ENCODE peak calls at places on chromosomes 1 and 21, in ten cellular contexts. B is astrocyte of the spinal cord, N is mammary epithelial cell, V is choroid plexus epithelial cell, A is A549, P is DND-41, D is transverse colon, R is lung, W is fibroblast of pulmonary artery, K is heart left ventricle. H is an unnamed sample.

GRCh38 chr1:174693085-174693484 is 245.3 kb downstream of the GPR52 start:
- DNase-seq in B (no peak), N (no peak), V (no peak), A (no peak), P (no peak), D (no peak), R (no peak), W (no peak), K (no peak), H (no peak)

GRCh38 chr1:91400133-91400725 is 4.4 kb downstream of the HFM1 start:
- DNase-seq in B (no peak), N (no peak), V (no peak), A (peak), P (no peak), D (no peak), R (no peak), W (peak), K (no peak), H (peak)

GRCh38 chr1:79842811-79843210 is 836.3 kb upstream of the ADGRL4 start:
- DNase-seq in B (no peak), N (no peak), V (no peak), A (no peak), P (no peak), D (no peak), R (no peak), W (no peak), K (no peak), H (no peak)

GRCh38 chr1:222892137-222892763 is 77.4 kb downstream of the DISP1 start:
- DNase-seq in B (peak), N (no peak), V (peak), A (no peak), P (no peak), D (no peak), R (no peak), W (peak), K (no peak), H (peak)

GRCh38 chr1:240031009-240031408 is 60.7 kb upstream of the FMN2 start:
- DNase-seq in B (peak), N (peak), V (peak), A (peak), P (no peak), D (no peak), R (no peak), W (peak), K (no peak), H (peak)

GRCh38 chr1:26349196-26349885 is 4.6 kb downstream of the CRYBG2 start:
- DNase-seq in B (peak), N (peak), V (peak), A (peak), P (no peak), D (no peak), R (no peak), W (peak), K (no peak), H (peak)

GRCh38 chr1:89844236-89844807 is 23.5 kb downstream of the LRRC8D start:
- DNase-seq in B (no peak), N (peak), V (peak), A (peak), P (peak), D (no peak), R (no peak), W (no peak), K (no peak), H (no peak)

GRCh38 chr1:41752514-41753170 is 166.1 kb downstream of the HIVEP3 start:
- DNase-seq in B (no peak), N (no peak), V (no peak), A (no peak), P (no peak), D (no peak), R (no peak), W (no peak), K (no peak), H (no peak)

GRCh38 chr1:174942547-174943255 is 57.0 kb upstream of the CACYBP start:
- DNase-seq in B (no peak), N (no peak), V (peak), A (no peak), P (no peak), D (no peak), R (peak), W (peak), K (peak), H (peak)

GRCh38 chr1:43705982-43706597 is 1.2 kb upstream of the ST3GAL3 start:
- DNase-seq in B (no peak), N (peak), V (no peak), A (peak), P (peak), D (no peak), R (no peak), W (no peak), K (no peak), H (peak)

GRCh38 chr1:12636098-12636950 is 7.6 kb upstream of the AADACL4 start:
- DNase-seq in B (peak), N (no peak), V (peak), A (no peak), P (no peak), D (no peak), R (no peak), W (peak), K (peak), H (peak)

GRCh38 chr1:213326666-213327317 is 275.8 kb downstream of the RPS6KC1 start:
- DNase-seq in B (peak), N (peak), V (peak), A (no peak), P (no peak), D (peak), R (peak), W (peak), K (peak), H (peak)

GRCh38 chr21:33308586-33309490 is 15.9 kb upstream of the IFNAR1 start:
- DNase-seq in B (peak), N (no peak), V (peak), A (no peak), P (peak), D (peak), R (peak), W (peak), K (no peak), H (peak)

GRCh38 chr1:156750932-156751723 is at the start of gene HDGF:
- DNase-seq in B (no peak), N (peak), V (no peak), A (peak), P (peak), D (peak), R (peak), W (no peak), K (peak), H (peak)

GRCh38 chr1:68173283-68174172 is 58.8 kb downstream of the WLS start:
- DNase-seq in B (peak), N (no peak), V (peak), A (no peak), P (no peak), D (no peak), R (no peak), W (peak), K (no peak), H (peak)

GRCh38 chr1:25030674-25031589 is 100.9 kb upstream of the RUNX3 start:
- DNase-seq in B (peak), N (peak), V (no peak), A (no peak), P (no peak), D (peak), R (no peak), W (no peak), K (no peak), H (no peak)

GRCh38 chr1:25026757-25027450 is 96.8 kb upstream of the RUNX3 start:
- DNase-seq in B (no peak), N (no peak), V (peak), A (no peak), P (no peak), D (no peak), R (no peak), W (no peak), K (no peak), H (no peak)

GRCh38 chr1:25027876-25028586 is 98.0 kb upstream of the RUNX3 start:
- DNase-seq in B (no peak), N (no peak), V (no peak), A (no peak), P (no peak), D (no peak), R (no peak), W (no peak), K (no peak), H (no peak)

GRCh38 chr1:25028587-25028909 is 98.5 kb upstream of the RUNX3 start:
- DNase-seq in B (no peak), N (no peak), V (no peak), A (no peak), P (no peak), D (no peak), R (no peak), W (no peak), K (no peak), H (no peak)

GRCh38 chr1:25028910-25029599 is 99.0 kb upstream of the RUNX3 start:
- DNase-seq in B (no peak), N (no peak), V (no peak), A (no peak), P (no peak), D (peak), R (no peak), W (no peak), K (no peak), H (no peak)
- TF ChIP-seq CTCF in B (no peak), N (no peak), V (no peak), A (no peak), P (no peak), D (no peak), R (no peak), W (no peak), K (no peak), H (no peak)

DNA sequence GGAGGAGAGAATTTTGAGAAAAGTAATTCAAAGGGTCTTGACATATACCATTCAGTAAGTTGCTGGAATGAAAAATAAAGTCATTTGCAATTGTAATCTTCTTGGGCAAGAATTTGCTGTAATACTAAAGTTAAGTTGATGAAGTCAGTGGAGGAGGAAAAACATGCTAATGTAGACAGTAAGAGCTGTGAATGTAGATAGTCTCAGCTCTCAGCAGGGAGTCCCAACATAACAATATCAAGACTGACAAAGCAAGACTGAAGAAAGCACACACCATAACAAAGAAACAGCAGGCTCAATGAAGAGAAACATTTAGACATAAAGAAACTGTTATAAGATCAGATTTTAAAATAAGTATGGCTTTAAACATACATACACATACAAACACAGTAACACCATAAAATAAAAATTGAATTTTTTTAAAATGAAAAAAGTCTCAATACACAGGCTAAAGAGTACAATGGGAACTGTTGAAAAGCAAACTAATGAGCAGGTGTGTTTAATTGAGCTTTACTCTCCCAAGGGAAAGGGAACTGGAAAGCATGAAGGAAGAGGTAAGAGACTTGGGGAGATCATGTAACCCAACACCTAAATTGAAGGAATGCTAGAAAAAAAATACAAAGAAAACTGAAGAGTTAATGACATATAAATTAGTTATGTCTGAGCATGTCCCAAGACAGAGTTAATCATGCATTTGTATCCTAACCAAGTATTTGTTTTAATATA is 336.3 kb upstream of the NCAM2 start:
- DNase-seq in B (peak), N (no peak), V (peak), A (no peak), P (no peak), D (no peak), R (no peak), W (no peak), K (no peak), H (no peak)
- H3K4me3 ChIP-seq in B (no peak), N (no peak), V (no peak), A (no peak), P (no peak), D (no peak), R (no peak), W (no peak), K (no peak), H (no peak)

DNA sequence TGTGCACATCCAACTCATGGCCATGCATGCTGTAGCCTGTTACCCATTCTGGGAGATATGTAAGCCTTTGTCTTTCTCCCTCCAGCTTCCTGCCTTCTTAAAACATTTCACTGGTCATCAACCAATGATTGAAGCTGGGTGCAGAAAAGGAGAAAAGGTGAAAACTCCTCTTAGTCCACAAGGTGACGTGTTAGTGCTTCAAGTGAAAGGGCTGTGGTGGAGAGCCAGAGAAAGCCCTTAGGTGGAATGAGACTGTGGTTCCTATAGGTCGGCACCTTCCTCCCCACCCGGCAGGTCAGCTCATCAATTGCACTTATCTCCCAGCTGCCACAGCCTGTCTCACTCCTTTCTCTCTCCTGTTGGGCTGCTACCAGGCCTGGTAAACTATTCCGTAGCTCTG is 30.4 kb downstream of the ERG start:
- DNase-seq in B (no peak), N (peak), V (no peak), A (no peak), P (no peak), D (no peak), R (no peak), W (no peak), K (no peak), H (no peak)
- TF ChIP-seq CTCF in B (no peak), N (peak), V (no peak), A (no peak), P (no peak), D (no peak), R (no peak), W (no peak), K (no peak), H (no peak)

DNA sequence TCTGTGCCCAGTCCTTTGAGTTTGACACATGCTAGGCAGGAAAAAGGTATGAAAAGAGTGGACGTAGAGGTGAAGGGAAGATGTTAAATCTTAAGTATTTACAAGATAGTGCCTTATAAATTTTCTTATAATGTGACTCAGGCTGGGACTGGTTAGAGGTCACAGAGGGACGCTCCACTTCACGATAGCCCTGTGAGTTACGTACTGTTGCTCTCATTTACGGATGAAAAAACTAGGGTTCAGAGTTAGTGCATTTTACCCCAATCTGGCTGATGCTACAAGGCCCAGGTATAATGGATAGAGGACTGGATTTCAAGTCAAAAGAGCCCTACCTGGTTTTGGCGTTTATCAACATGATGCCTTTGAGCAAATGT is 1.4 kb upstream of the TUT4 start:
- DNase-seq in B (no peak), N (no peak), V (no peak), A (no peak), P (no peak), D (no peak), R (no peak), W (no peak), K (no peak), H (no peak)
- H3K4me3 ChIP-seq in B (peak), N (no peak), V (peak), A (peak), P (peak), D (no peak), R (no peak), W (peak), K (peak), H (peak)

GRCh38 chr1:59510249-59510648 is 213.4 kb downstream of the FGGY start:
- DNase-seq in B (no peak), N (no peak), V (no peak), A (no peak), P (no peak), D (no peak), R (no peak), W (no peak), K (no peak), H (no peak)
- TF ChIP-seq CTCF in B (no peak), N (no peak), V (no peak), A (no peak), P (no peak), D (no peak), R (no peak), W (no peak), K (no peak), H (no peak)

GRCh38 chr1:1344672-1345361 is 4.4 kb downstream of the DVL1 start:
- DNase-seq in B (peak), N (peak), V (peak), A (peak), P (no peak), D (peak), R (no peak), W (peak), K (no peak), H (peak)
- H3K4me3 ChIP-seq in B (no peak), N (peak), V (no peak), A (peak), P (no peak), D (no peak), R (no peak), W (no peak), K (no peak), H (no peak)

DNA sequence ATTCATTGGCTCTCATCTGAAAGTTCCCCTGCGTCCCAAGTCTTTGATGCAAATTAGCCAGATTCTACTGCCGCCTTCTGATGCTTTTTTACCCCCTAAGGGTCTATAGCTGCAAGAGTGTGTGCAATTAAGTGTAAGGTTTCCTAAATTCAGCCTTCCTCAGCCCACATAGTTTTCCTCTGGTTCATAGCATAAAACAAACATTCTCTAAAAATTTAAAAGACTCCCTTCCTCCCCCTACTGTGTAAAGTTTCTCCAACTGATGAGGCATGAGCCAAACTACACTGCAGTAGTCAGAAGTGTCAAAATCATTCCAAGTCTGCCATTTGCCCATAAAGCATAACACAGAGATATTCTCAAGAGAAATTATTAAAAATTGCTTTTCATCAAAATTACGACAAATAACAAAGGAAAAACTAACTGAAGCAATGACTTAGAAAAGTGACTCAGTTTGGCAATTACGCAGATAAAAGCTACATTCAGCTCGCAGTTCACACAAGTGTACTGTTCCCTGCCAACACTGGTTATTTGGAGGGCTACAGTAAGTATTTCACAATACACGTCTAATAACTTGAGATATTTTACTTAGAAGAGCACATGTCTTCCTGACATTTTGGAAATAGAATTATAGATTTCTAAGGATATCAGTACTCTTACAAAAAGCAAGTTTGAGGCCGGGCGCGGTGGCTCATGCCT is 15.4 kb downstream of the KCNH1 start:
- DNase-seq in B (peak), N (no peak), V (no peak), A (no peak), P (no peak), D (no peak), R (no peak), W (no peak), K (no peak), H (no peak)
- TF ChIP-seq CTCF in B (no peak), N (no peak), V (no peak), A (no peak), P (no peak), D (no peak), R (no peak), W (no peak), K (no peak), H (no peak)

GRCh38 chr1:204079608-204079999 is 6.7 kb downstream of the SOX13 start:
- DNase-seq in B (no peak), N (no peak), V (no peak), A (peak), P (no peak), D (no peak), R (no peak), W (no peak), K (no peak), H (no peak)
- H3K4me3 ChIP-seq in B (no peak), N (no peak), V (no peak), A (no peak), P (no peak), D (no peak), R (no peak), W (no peak), K (no peak), H (no peak)

DNA sequence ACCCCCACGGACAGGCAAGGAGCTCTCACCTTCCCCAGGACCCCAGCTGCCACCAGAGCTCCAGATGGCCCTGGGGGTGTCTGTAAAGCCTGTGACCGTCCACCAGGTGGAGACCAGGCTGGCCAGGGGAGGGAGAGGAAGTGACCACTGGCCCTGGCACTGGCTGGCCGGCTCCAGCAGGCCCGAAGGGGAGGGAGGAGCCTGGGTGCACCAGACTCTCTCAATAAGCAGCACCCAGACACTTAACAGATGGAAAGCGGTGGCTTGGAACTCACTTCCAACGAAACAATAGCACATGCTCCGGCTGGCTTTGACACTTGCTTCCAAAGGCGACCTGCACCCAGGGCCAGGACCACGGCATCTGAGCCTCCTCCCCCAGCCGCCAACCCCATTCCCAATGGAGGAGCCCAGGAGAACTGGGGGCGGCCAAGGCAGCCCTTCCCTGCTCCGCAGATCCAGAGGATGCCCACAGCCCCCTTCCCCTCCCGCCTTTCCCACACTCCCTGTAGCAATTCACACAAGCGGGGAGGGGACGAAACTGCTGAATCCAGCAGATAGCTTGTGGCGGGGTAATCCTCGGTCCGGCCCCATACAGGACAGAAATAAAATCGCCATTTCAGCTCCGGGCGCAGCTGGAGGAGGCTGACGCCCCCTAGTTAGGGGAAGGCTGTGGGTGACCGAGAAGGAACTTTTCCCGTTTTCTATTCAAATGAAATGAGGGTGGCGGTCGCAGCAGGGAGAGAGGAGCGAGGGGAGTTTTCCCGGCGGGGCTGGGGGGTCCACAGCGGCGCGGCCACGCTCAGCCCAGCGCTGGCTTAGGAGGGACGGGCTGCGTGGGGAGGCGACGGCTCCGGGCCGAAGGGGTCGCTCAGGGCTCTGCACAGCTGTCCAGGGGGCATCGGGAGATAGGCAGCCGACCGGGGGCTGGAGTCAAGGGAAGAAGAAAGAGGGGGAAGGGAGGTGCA is 612 bp upstream of the PDE9A start:
- DNase-seq in B (peak), N (peak), V (peak), A (peak), P (no peak), D (peak), R (peak), W (peak), K (peak), H (peak)
- TF ChIP-seq CTCF in B (peak), N (peak), V (peak), A (peak), P (peak), D (peak), R (peak), W (peak), K (peak), H (peak)

DNA sequence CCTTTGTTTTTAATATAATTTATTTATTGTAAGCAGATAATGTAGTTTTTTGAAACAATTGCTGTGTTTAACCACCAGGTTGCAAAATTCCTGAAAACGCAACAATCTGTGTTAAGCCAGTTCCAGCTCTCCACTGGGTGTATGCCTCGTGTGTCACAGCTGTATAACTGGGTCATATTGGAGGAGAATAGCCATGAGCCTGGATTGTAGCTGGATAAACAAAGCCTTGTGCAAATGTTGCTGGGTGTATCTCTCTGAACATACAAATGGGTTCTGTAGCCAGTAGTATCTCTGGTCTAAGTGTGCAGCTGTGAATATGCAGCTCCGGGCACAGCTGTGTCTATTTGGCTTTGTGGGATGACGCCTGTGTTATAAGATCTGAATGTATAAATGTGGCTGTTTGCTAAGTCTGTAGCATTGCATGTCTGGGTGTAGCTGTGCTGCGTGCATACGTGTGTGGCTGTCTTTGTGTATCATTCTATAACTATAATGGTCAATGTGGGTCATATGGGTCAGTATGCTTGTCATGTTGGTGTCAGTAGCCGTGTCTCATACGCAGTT is 2.7 kb downstream of the TCEA3 start:
- DNase-seq in B (peak), N (no peak), V (peak), A (no peak), P (no peak), D (peak), R (no peak), W (peak), K (no peak), H (peak)
- H3K4me3 ChIP-seq in B (no peak), N (no peak), V (no peak), A (no peak), P (no peak), D (no peak), R (no peak), W (no peak), K (peak), H (no peak)